ENCODE peak calls at places on chromosomes 4 and X, in seven cellular contexts. B is aorta, J is osteoblast, T is A673, Z is endothelial cell of umbilical vein, W is sigmoid colon, A is mesendoderm. K is an unnamed sample. For H3K36me3, the result is how much of the 10 kb centered on the place peaks cover.

GRCh38 chr4:20984011-20984836 is 284.0 kb downstream of the PACRGL start:
- DNase-seq in B (no peak), J (no peak), T (no peak), Z (peak), W (peak), A (peak), K (no peak)

GRCh38 chr4:53619431-53619830 is 28.1 kb upstream of the LNX1 start:
- DNase-seq in B (no peak), J (no peak), T (no peak), Z (no peak), W (no peak), A (no peak), K (no peak)

GRCh38 chr4:169314906-169315305 is 44.1 kb upstream of the SH3RF1 start:
- DNase-seq in B (peak), J (no peak), T (peak), Z (peak), W (peak), A (no peak), K (peak)

GRCh38 chrX:10098235-10098819 is 58.4 kb upstream of the CLCN4 start:
- DNase-seq in B (no peak), J (no peak), T (no peak), Z (peak), W (no peak), A (no peak), K (no peak)

GRCh38 chr4:48546336-48546735 is 56.3 kb downstream of the ZAR1 start:
- DNase-seq in B (no peak), J (no peak), T (peak), Z (peak), W (no peak), A (peak), K (no peak)

GRCh38 chr4:25872851-25873631 is 10.3 kb upstream of the SEL1L3 start:
- DNase-seq in B (no peak), J (no peak), T (no peak), Z (no peak), W (no peak), A (no peak), K (no peak)

GRCh38 chr4:19286924-19287323 is 964.8 kb upstream of the SLIT2 start:
- DNase-seq in B (no peak), J (no peak), T (no peak), Z (no peak), W (no peak), A (no peak), K (no peak)

GRCh38 chr4:151067316-151067715 is 32.1 kb upstream of the RPS3A start:
- DNase-seq in B (no peak), J (no peak), T (no peak), Z (no peak), W (no peak), A (no peak), K (no peak)

GRCh38 chrX:40150503-40150902 is 52.7 kb upstream of the BCOR start:
- DNase-seq in B (no peak), J (peak), T (no peak), Z (no peak), W (no peak), A (no peak), K (no peak)

GRCh38 chr4:183241322-183241640 is 78.8 kb downstream of the CLDN22 start:
- DNase-seq in B (no peak), J (peak), T (no peak), Z (peak), W (no peak), A (peak), K (no peak)

GRCh38 chr4:74441744-74442143 is 3.2 kb upstream of the AREG start:
- DNase-seq in B (no peak), J (no peak), T (no peak), Z (no peak), W (no peak), A (no peak), K (no peak)

GRCh38 chr4:178028481-178028880 is 586.2 kb upstream of the AGA start:
- DNase-seq in B (no peak), J (no peak), T (no peak), Z (no peak), W (no peak), A (no peak), K (no peak)

GRCh38 chrX:133698298-133698697 is 283.0 kb upstream of the GPC4 start:
- DNase-seq in B (no peak), J (no peak), T (peak), Z (no peak), W (no peak), A (peak), K (no peak)

GRCh38 chr4:67869580-67870190 is 14.1 kb downstream of the TMPRSS11D start:
- DNase-seq in B (no peak), J (no peak), T (no peak), Z (no peak), W (no peak), A (no peak), K (no peak)

GRCh38 chr4:133156096-133156495 is 7.0 kb downstream of the PCDH10 start:
- DNase-seq in B (no peak), J (no peak), T (peak), Z (peak), W (no peak), A (peak), K (no peak)

GRCh38 chrX:151984891-151985290 is 10.4 kb upstream of the GABRE start:
- DNase-seq in B (no peak), J (no peak), T (no peak), Z (no peak), W (no peak), A (no peak), K (no peak)

GRCh38 chr4:173181769-173182374 is 13.3 kb downstream of the GALNT7 start:
- DNase-seq in B (no peak), J (no peak), T (no peak), Z (peak), W (no peak), A (no peak), K (no peak)

GRCh38 chrX:17860179-17860780 is 818 bp downstream of the RAI2 start:
- DNase-seq in B (peak), J (no peak), T (no peak), Z (peak), W (peak), A (peak), K (no peak)

GRCh38 chr4:13137400-13137799 is 346.7 kb downstream of the RAB28 start:
- DNase-seq in B (no peak), J (peak), T (no peak), Z (no peak), W (no peak), A (no peak), K (no peak)

GRCh38 chr4:147899512-147899911 is 167.6 kb downstream of the ARHGAP10 start:
- DNase-seq in B (no peak), J (no peak), T (no peak), Z (no peak), W (no peak), A (no peak), K (no peak)

GRCh38 chrX:155645180-155645579 is 32.4 kb upstream of the TMLHE start:
- DNase-seq in B (no peak), J (no peak), T (no peak), Z (no peak), W (no peak), A (peak), K (no peak)

GRCh38 chr4:12884846-12885796 is 599.0 kb downstream of the RAB28 start:
- DNase-seq in B (no peak), J (no peak), T (no peak), Z (no peak), W (no peak), A (peak), K (no peak)

GRCh38 chrX:73916931-73917657 is 354.1 kb downstream of the CHIC1 start:
- DNase-seq in B (no peak), J (peak), T (peak), Z (peak), W (no peak), A (peak), K (no peak)

GRCh38 chr4:153426207-153426886 is 39.8 kb upstream of the TMEM131L start:
- DNase-seq in B (no peak), J (peak), T (no peak), Z (no peak), W (no peak), A (no peak), K (no peak)

GRCh38 chr4:153432971-153433752 is 33.0 kb upstream of the TMEM131L start:
- DNase-seq in B (peak), J (peak), T (peak), Z (peak), W (peak), A (peak), K (peak)

GRCh38 chr4:153427363-153428071 is 38.6 kb upstream of the TMEM131L start:
- DNase-seq in B (no peak), J (no peak), T (no peak), Z (no peak), W (no peak), A (no peak), K (no peak)

GRCh38 chr4:153433753-153434105 is 32.4 kb upstream of the TMEM131L start:
- DNase-seq in B (no peak), J (no peak), T (no peak), Z (no peak), W (no peak), A (peak), K (no peak)

GRCh38 chr4:153428816-153429592 is 37.2 kb upstream of the TMEM131L start:
- DNase-seq in B (no peak), J (peak), T (no peak), Z (no peak), W (peak), A (no peak), K (no peak)
- H3K36me3 ChIP-seq in B (under half), J (under half), T (under half), Z (under half), W (under half), A (under half), K (under half)

DNA sequence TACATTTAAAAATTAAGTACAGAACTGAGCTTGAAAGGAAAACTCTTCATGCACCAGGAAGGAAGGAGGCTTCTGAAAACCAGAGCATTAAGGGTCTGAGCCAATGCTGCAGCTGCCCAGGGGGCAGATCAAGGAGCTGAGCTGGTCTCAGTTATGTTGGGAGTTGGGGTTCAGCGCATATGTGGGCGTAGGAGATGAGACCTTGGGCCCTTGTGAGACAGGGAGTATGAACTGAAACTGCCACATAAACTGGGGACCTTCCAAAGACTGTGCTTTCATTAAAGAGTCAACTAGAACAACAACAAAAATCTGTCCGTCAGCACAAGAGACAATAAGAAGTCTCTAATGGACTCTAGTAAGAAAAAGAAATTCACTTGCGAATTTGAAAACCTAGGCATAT is 226.9 kb downstream of the STK32B start:
- DNase-seq in B (no peak), J (no peak), T (no peak), Z (no peak), W (no peak), A (no peak), K (no peak)
- H3K36me3 ChIP-seq in B (under half), J (under half), T (under half), Z (under half), W (under half), A (under half), K (under half)

DNA sequence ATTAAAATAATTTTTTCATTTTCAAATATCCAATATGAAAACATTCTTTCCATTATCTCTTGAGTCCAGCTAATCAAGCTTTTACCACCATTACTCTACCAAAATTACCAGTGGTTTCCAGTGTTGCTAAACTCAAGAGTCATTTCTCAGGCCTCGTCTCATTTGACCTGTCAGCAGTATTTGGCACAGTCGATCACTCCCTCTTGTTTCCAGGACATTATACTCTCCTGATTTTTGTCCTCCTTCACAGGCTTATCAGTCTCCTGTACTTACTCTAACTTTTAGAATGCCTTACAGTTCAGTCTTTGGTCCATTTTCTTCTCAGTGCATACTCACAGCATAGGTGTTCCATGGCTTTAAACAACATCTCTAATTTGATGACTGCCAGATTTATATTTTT is 11.6 kb downstream of the USP38 start:
- DNase-seq in B (no peak), J (no peak), T (no peak), Z (no peak), W (no peak), A (no peak), K (no peak)
- H3K36me3 ChIP-seq in B (under half), J (half or more), T (half or more), Z (under half), W (under half), A (under half), K (under half)

GRCh38 chr4:37835031-37835430 is 8.5 kb downstream of the PGM2 start:
- DNase-seq in B (no peak), J (no peak), T (no peak), Z (no peak), W (no peak), A (no peak), K (no peak)

GRCh38 chr4:37837446-37837845 is 11.0 kb downstream of the PGM2 start:
- DNase-seq in B (no peak), J (peak), T (peak), Z (peak), W (no peak), A (no peak), K (no peak)

GRCh38 chr4:37836256-37836655 is 9.8 kb downstream of the PGM2 start:
- DNase-seq in B (no peak), J (no peak), T (no peak), Z (no peak), W (no peak), A (no peak), K (no peak)

GRCh38 chr4:37836838-37837413 is 10.4 kb downstream of the PGM2 start:
- DNase-seq in B (no peak), J (no peak), T (no peak), Z (no peak), W (no peak), A (no peak), K (no peak)

DNA sequence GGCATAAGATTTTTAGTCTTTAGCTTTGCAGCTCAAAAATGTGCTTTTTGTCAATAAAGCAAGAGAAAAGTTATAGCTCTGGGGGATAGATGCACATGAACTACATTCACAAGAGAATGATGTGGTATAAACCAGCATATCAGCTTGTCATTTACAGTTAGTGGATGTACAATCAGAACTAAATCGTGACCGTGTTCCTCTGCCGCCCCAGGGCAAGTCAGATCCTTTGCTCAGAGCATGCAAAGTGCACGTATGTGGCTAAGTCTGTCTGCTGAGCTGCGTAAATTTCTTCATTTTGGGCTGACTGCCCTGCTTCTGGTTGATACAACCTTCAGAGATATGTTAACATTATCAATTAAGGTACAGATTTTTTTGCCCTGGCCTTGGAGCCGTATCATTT is 9.3 kb downstream of the PGM2 start:
- DNase-seq in B (no peak), J (no peak), T (no peak), Z (no peak), W (no peak), A (no peak), K (no peak)
- H3K36me3 ChIP-seq in B (under half), J (half or more), T (under half), Z (under half), W (under half), A (under half), K (under half)

GRCh38 chr4:162409048-162409447 is 245.2 kb upstream of the FSTL5 start:
- DNase-seq in B (no peak), J (no peak), T (no peak), Z (no peak), W (no peak), A (no peak), K (no peak)
- H3K36me3 ChIP-seq in B (under half), J (under half), T (under half), Z (under half), W (under half), A (under half), K (under half)